ENCODE peak calls at places on chromosomes 1 and 21, in four cellular contexts. A is H7; O is activated T-cell treated with anti-CD3 and anti-CD28 coated beads, Interleukin-2, amount 50 U/mL, for 72 hours; X is central memory CD4-positive, alpha-beta T cell. P is an unnamed sample.
A peak's percentile ranks its signal among the peaks of the same experiment; 100 is the strongest.

GRCh38 chr1:32919811-32920733 is 18.9 kb upstream of the TMEM54 start:
- DNase-seq in A (no peak), O (no peak), X (no peak), P (no peak)

GRCh38 chr1:15736666-15737229 is 690 bp downstream of the SLC25A34 start:
- DNase-seq in A (peak; percentile 67), O (no peak), X (no peak), P (no peak)

GRCh38 chr21:16539041-16539440 is 809.3 kb downstream of the USP25 start:
- DNase-seq in A (no peak), O (no peak), X (no peak), P (no peak)

GRCh38 chr1:87863317-87863716 is 534.6 kb downstream of the LMO4 start:
- DNase-seq in A (no peak), O (no peak), X (no peak), P (no peak)

GRCh38 chr1:173507205-173507846 is 30.2 kb downstream of the PRDX6 start:
- DNase-seq in A (no peak), O (no peak), X (no peak), P (no peak)

GRCh38 chr1:203652718-203653461 is 26.3 kb downstream of the ATP2B4 start:
- DNase-seq in A (no peak), O (peak; percentile 29), X (peak; percentile 73), P (peak; percentile 79)

GRCh38 chr1:61208815-61209214 is 126.5 kb downstream of the NFIA start:
- DNase-seq in A (no peak), O (no peak), X (no peak), P (no peak)

GRCh38 chr1:52751589-52752306 is 25.5 kb downstream of the ZYG11B start:
- DNase-seq in A (no peak), O (no peak), X (no peak), P (no peak)

GRCh38 chr1:42941640-42942330 is 16.9 kb downstream of the SLC2A1 start:
- DNase-seq in A (no peak), O (no peak), X (no peak), P (no peak)

GRCh38 chr1:18608534-18608933 is 22.1 kb upstream of the PAX7 start:
- DNase-seq in A (peak; percentile 55), O (no peak), X (no peak), P (no peak)

GRCh38 chr1:201693887-201694614 is 134.9 kb upstream of the IPO9 start:
- DNase-seq in A (peak; percentile 73), O (no peak), X (no peak), P (no peak)

GRCh38 chr1:235246022-235246948 is 81.7 kb downstream of the ARID4B start:
- DNase-seq in A (no peak), O (no peak), X (no peak), P (no peak)

GRCh38 chr1:43307458-43308158 is 6.8 kb downstream of the TIE1 start:
- DNase-seq in A (no peak), O (no peak), X (no peak), P (no peak)

GRCh38 chr1:153227810-153228209 is 10.4 kb downstream of the PRR9 start:
- DNase-seq in A (no peak), O (no peak), X (no peak), P (no peak)

P was measured in CD4-positive, alpha-beta memory T cell.